ENCODE peak calls at places on chromosomes 7 and 10, in eight cellular contexts. T is AG09309, S is uterus, A is memory B cell, R is globus pallidus, N is HuH-7, K is kidney glomerular epithelial cell, B is H7. X is an unnamed sample.

GRCh38 chr7:42070068-42070467 is 166.9 kb downstream of the GLI3 start:
- DNase-seq in R (no peak), S (no peak), K (no peak), B (no peak), T (no peak), N (no peak), A (no peak), X (no peak)

GRCh38 chr7:2613926-2614613 is 17.7 kb upstream of the TTYH3 start:
- DNase-seq in T (peak), N (no peak), K (peak), S (no peak), B (no peak), R (peak), A (no peak), X (no peak)

GRCh38 chr10:125407557-125407956 is 247.2 kb upstream of the CTBP2 start:
- DNase-seq in B (no peak), S (no peak), K (no peak), A (no peak), T (no peak), R (no peak), N (no peak), X (no peak)

GRCh38 chr7:90816511-90817142 is 220.5 kb downstream of the CDK14 start:
- DNase-seq in T (peak), K (peak), R (no peak), S (peak), N (no peak), B (no peak), A (no peak), X (peak)

GRCh38 chr10:72291019-72291532 is 17.4 kb downstream of the DDIT4 start:
- DNase-seq in N (no peak), A (no peak), T (no peak), R (no peak), K (no peak), B (peak), S (no peak), X (no peak)

GRCh38 chr7:140390466-140391190 is 7.7 kb downstream of the SLC37A3 start:
- DNase-seq in N (no peak), T (peak), K (peak), B (no peak), R (peak), S (no peak), A (peak), X (no peak)

GRCh38 chr7:1382553-1383397 is 76.5 kb downstream of the MICALL2 start:
- DNase-seq in A (no peak), N (no peak), K (no peak), B (peak), T (no peak), S (no peak), R (no peak), X (no peak)

GRCh38 chr7:25389489-25390106 is 161.3 kb upstream of the NPVF start:
- DNase-seq in K (peak), S (no peak), A (no peak), N (peak), B (peak), T (no peak), R (peak), X (peak)

GRCh38 chr7:54907981-54908380 is 110.8 kb upstream of the EGFR start:
- DNase-seq in T (no peak), S (no peak), R (no peak), B (no peak), K (no peak), A (no peak), N (no peak), X (no peak)

GRCh38 chr10:4181690-4182089 is 396.7 kb upstream of the KLF6 start:
- DNase-seq in K (no peak), B (no peak), T (no peak), A (no peak), R (no peak), N (no peak), S (no peak), X (no peak)

GRCh38 chr10:121860810-121861209 is 67.0 kb downstream of the ATE1 start:
- DNase-seq in S (no peak), N (no peak), K (no peak), T (no peak), B (no peak), R (no peak), A (no peak), X (no peak)